ENCODE peak calls at places on chromosome X, in nine cellular contexts. L is activated B cell treated with CpG ODN at 0.5 μM for 24 hours; Y is Peyer's patch; S is iris pigment epithelial cell; U is CD8-positive, alpha-beta memory T cell; V is PC-9; Q is GM23338; J is hippocampal formation; B is naive thymus-derived CD4-positive, alpha-beta T cell. D is an unnamed sample.
A peak's percentile ranks its signal among the peaks of the same experiment; 100 is the strongest.

GRCh38 chrX:46840946-46841740 is 4.3 kb downstream of the RP2 start:
- DNase-seq in V (no peak), Q (no peak), L (no peak), U (no peak), Y (no peak), B (no peak), J (peak; percentile 32), S (no peak), D (no peak)

GRCh38 chrX:49627030-49627777 is 28.4 kb downstream of the GAGE1 start:
- DNase-seq in V (no peak), S (peak; percentile 11), Y (no peak), U (peak; percentile 36), B (peak; percentile 3), L (no peak), Q (peak; percentile 55), J (no peak), D (peak; percentile 41)

GRCh38 chrX:29461039-29461438 is 754.3 kb upstream of the MAGEB2 start:
- DNase-seq in B (no peak), S (no peak), J (no peak), Q (no peak), Y (no peak), L (no peak), U (no peak), V (no peak), D (no peak)

GRCh38 chrX:112359906-112360305 is 277.3 kb upstream of the TRPC5 start:
- DNase-seq in J (no peak), V (no peak), U (no peak), B (no peak), S (peak; percentile 2), Y (no peak), L (no peak), Q (no peak), D (no peak)

GRCh38 chrX:63754141-63754859 is 30.7 kb downstream of the ARHGEF9 start:
- DNase-seq in Y (peak; percentile 26), B (peak; percentile 11), L (no peak), V (peak; percentile 12), S (peak; percentile 26), Q (no peak), J (no peak), U (peak; percentile 46), D (peak; percentile 32)

GRCh38 chrX:26789751-26790150 is 573.8 kb downstream of the MAGEB5 start:
- DNase-seq in J (no peak), Y (no peak), L (no peak), U (no peak), V (no peak), B (no peak), S (peak; percentile 58), Q (no peak), D (no peak)

GRCh38 chrX:119067023-119067739 is 5.6 kb upstream of the CT47C1 start:
- DNase-seq in B (no peak), S (peak; percentile 53), Q (peak; percentile 64), V (peak; percentile 71), J (peak; percentile 6), L (no peak), U (peak; percentile 21), Y (peak; percentile 37), D (no peak)

GRCh38 chrX:110915579-110915978 is 120.0 kb upstream of the CHRDL1 start:
- DNase-seq in S (no peak), Y (no peak), Q (no peak), B (no peak), U (no peak), L (no peak), V (no peak), J (no peak), D (no peak)

GRCh38 chrX:132217203-132218073 is 1.8 kb downstream of the RAP2C start:
- DNase-seq in S (peak; percentile 68), Q (peak; percentile 86), L (peak; percentile 65), B (peak; percentile 72), Y (peak; percentile 78), U (peak; percentile 82), V (peak; percentile 74), J (peak; percentile 44), D (peak; percentile 89)

GRCh38 chrX:46547857-46548256 is 2.6 kb upstream of the ZNF674 start:
- DNase-seq in V (peak; percentile 5), Q (no peak), U (no peak), Y (no peak), S (peak; percentile 81), J (no peak), L (no peak), B (no peak), D (no peak)